ENCODE peak calls at places on chromosome 15, in six cellular contexts. M is lower leg skin, N is NCI-H1417, P is thoracic aorta, B is GM10248, Z is ELR. F is an unnamed sample.

GRCh38 chr15:83208357-83208661 is 686 bp upstream of the HDGFL3 start:
- DNase-seq in Z (peak), N (no peak), P (no peak), B (no peak), M (no peak), F (no peak)

GRCh38 chr15:85910796-85911195 is 116.1 kb upstream of the KLHL25 start:
- DNase-seq in M (no peak), Z (no peak), B (no peak), N (no peak), P (no peak), F (no peak)

GRCh38 chr15:41104234-41104633 is 11.8 kb downstream of the INO80 start:
- DNase-seq in M (no peak), B (no peak), N (no peak), Z (peak), P (no peak), F (peak)

GRCh38 chr15:51735611-51736010 is 1.8 kb downstream of the LYSMD2 start:
- DNase-seq in B (no peak), Z (no peak), M (no peak), P (no peak), N (no peak), F (no peak)

GRCh38 chr15:51782357-51782896 is 31.0 kb downstream of the TMOD2 start:
- DNase-seq in N (no peak), Z (peak), P (no peak), M (no peak), B (no peak), F (no peak)

GRCh38 chr15:75508741-75509532 is 57.4 kb upstream of the SIN3A start:
- DNase-seq in B (peak), P (no peak), M (no peak), N (no peak), Z (peak), F (peak)

GRCh38 chr15:65394936-65395335 is 17.1 kb upstream of the IGDCC3 start:
- DNase-seq in M (no peak), P (no peak), N (no peak), Z (no peak), B (no peak), F (no peak)

GRCh38 chr15:33737687-33738606 is 230.3 kb upstream of the CHRM5 start:
- DNase-seq in N (peak), B (peak), P (no peak), M (no peak), Z (peak), F (no peak)

GRCh38 chr15:101049856-101050646 is 130.9 kb downstream of the LRRK1 start:
- DNase-seq in B (no peak), Z (no peak), P (no peak), N (no peak), M (peak), F (no peak)

GRCh38 chr15:48559270-48559669 is 86.2 kb downstream of the FBN1 start:
- DNase-seq in B (no peak), P (peak), M (no peak), Z (peak), N (no peak), F (peak)

GRCh38 chr15:80904941-80905532 is 84.6 kb downstream of the MESD start:
- DNase-seq in Z (no peak), P (no peak), N (no peak), M (no peak), B (no peak), F (no peak)

GRCh38 chr15:44385344-44385942 is 42.0 kb upstream of the CTDSPL2 start:
- DNase-seq in N (no peak), M (no peak), Z (no peak), B (peak), P (no peak), F (no peak)

GRCh38 chr15:73704869-73705645 is 20.9 kb downstream of the CD276 start:
- DNase-seq in Z (peak), N (peak), P (no peak), B (peak), M (no peak), F (no peak)

F was measured in stromal cell of bone marrow.